ENCODE peak calls at places on chromosome 2, in four cellular contexts. K is WTC11, C is K562, A is GM12878. E is an unnamed sample.
A peak's percentile ranks its signal among the peaks of the same experiment; 100 is the strongest.

GRCh38 chr2:9693138-9693520 is 62.3 kb upstream of the YWHAQ start:
- DNase-seq in K (no peak), C (no peak), A (no peak), E (no peak)

GRCh38 chr2:1742300-1742679 is 2.0 kb downstream of the PXDN start:
- DNase-seq in K (no peak), A (no peak), C (no peak), E (no peak)

GRCh38 chr2:158743466-158743865 is 51.7 kb upstream of the DAPL1 start:
- DNase-seq in K (no peak), C (no peak), A (no peak), E (no peak)

GRCh38 chr2:184835081-184835728 is 236.9 kb downstream of the ZNF804A start:
- DNase-seq in A (no peak), K (no peak), C (no peak), E (peak; percentile 5)

GRCh38 chr2:158973511-158973956 is 5.1 kb downstream of the TANC1 start:
- DNase-seq in C (no peak), K (no peak), A (no peak), E (no peak)

GRCh38 chr2:235414422-235414821 is 79.4 kb upstream of the AGAP1 start:
- DNase-seq in K (no peak), A (no peak), C (no peak), E (no peak)

GRCh38 chr2:128446049-128446811 is 127.6 kb upstream of the HS6ST1 start:
- DNase-seq in C (no peak), K (no peak), A (no peak), E (no peak)

GRCh38 chr2:225282858-225283693 is 116.4 kb upstream of the NYAP2 start:
- DNase-seq in K (peak; percentile 22), C (peak; percentile 8), A (no peak), E (peak; percentile 16)

GRCh38 chr2:460861-461260 is 173.0 kb upstream of the ALKAL2 start:
- DNase-seq in C (no peak), K (no peak), A (no peak), E (no peak)

DNA sequence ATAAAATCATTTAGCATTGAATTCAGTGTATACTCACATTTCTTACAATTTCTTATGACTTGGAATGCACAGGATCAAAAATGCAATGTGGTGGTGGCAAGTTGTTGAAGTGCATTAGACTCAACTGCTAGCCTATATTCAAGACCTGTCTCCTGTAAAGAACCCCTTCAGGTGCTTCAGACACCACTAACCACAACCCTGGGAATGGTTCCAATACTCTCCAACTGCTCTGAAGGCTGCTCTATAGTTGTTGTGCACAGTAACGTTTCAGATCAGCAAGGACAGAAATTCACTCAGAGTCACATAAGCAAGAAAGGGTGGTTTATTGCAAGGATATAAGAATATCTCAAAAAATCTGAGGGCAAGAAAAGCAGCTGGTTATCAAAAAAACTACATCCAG is 6.5 kb downstream of the GKN1 start:
- DNase-seq in A (no peak), C (no peak), K (no peak), E (no peak)
- TF ChIP-seq TCF7 in A (no peak), C (no peak), K (no peak), E (no peak)

GRCh38 chr2:81324046-81324445 is 1019.5 kb upstream of the LRRTM1 start:
- DNase-seq in K (peak; percentile 14), A (no peak), C (no peak), E (peak; percentile 16)
- TF ChIP-seq ATF2 in K (no peak), A (no peak), C (no peak), E (no peak)

GRCh38 chr2:240395448-240395847 is 40.0 kb upstream of the GPC1 start:
- DNase-seq in A (no peak), K (no peak), C (no peak), E (no peak)

GRCh38 chr2:240397924-240398611 is 37.4 kb upstream of the GPC1 start:
- DNase-seq in A (no peak), K (no peak), C (no peak), E (no peak)

GRCh38 chr2:240395896-240396622 is 39.4 kb upstream of the GPC1 start:
- DNase-seq in C (no peak), A (no peak), K (no peak), E (no peak)

GRCh38 chr2:240397542-240397916 is 37.9 kb upstream of the GPC1 start:
- DNase-seq in C (no peak), K (no peak), A (no peak), E (no peak)

DNA sequence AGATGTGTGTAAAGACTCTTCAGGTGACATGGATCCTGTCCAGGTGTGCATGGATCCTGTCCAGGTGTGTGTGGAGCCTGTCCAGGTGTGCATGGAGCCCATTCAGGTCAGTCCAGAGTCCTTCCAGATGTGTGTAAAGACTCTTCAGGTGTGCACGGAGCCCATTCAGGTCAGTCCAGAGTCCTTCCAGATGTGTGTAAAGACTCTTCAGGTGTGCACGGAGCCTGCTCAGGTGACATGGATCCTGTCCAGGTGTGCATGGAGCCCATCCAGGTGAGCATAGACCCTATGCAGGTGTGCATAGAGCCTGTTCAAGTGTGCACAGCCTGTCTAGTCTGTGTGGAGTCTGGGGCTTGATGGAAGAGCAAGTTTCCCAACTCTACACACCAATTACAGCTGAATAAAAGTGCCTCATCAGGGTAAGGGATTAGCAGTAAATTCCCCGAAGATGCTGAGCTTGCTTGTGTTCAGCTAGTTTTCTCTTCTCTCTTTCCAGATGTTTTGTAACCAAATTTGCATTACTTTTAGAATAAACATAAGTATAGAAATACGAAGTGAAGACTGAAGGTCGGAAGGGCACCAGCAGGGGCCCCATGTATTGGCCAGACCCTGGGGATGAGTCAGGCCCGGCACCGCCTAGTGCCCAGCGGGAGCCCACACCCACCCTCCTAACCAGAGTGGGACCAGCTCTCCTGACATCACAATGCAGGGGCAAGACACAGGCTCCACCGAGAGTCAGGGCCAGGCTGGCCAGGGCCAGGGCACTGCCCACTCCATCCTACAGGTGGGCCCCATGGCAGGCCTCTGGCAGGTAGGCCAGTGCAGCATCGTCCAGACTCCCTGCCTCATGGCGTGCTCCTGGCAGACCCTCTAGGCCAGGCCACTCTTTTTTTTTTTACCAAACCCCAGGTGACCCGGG is 38.6 kb upstream of the GPC1 start:
- DNase-seq in C (no peak), K (no peak), A (no peak), E (no peak)
- TF ChIP-seq TCF7 in C (no peak), K (no peak), A (no peak), E (no peak)

GRCh38 chr2:152825834-152826233 is 107.4 kb downstream of the ARL6IP6 start:
- DNase-seq in C (no peak), A (no peak), K (no peak), E (no peak)
- TF ChIP-seq ATF2 in C (no peak), A (no peak), K (no peak), E (no peak)

GRCh38 chr2:201219328-201220096 is 36.6 kb downstream of the CASP10 start:
- DNase-seq in C (no peak), A (no peak), K (no peak), E (no peak)
- TF ChIP-seq TCF7 in C (no peak), A (no peak), K (no peak), E (no peak)

E was measured in HepG2.